ENCODE peak calls at places on chromosome 20, in six cellular contexts. X is T-cell, Z is PC-3, K is ACHN, F is epithelial cell of esophagus, H is NCI-H1105. D is an unnamed sample.

GRCh38 chr20:44739952-44740351 is 5.7 kb upstream of the KCNK15 start:
- DNase-seq in K (no peak), X (no peak), H (no peak), Z (no peak), F (no peak), D (no peak)

GRCh38 chr20:22533823-22534751 is 50.3 kb downstream of the FOXA2 start:
- DNase-seq in H (no peak), K (no peak), F (no peak), X (no peak), Z (no peak), D (no peak)

GRCh38 chr20:42646250-42646649 is 543.5 kb downstream of the PTPRT start:
- DNase-seq in F (no peak), X (no peak), K (no peak), H (no peak), Z (no peak), D (no peak)

GRCh38 chr20:52033313-52033712 is 158.3 kb downstream of the ZFP64 start:
- DNase-seq in X (no peak), H (no peak), K (no peak), F (no peak), Z (no peak), D (no peak)

GRCh38 chr20:48845721-48846306 is 18.0 kb upstream of the PREX1 start:
- DNase-seq in H (no peak), X (no peak), K (no peak), Z (peak), F (no peak), D (no peak)

GRCh38 chr20:44625361-44625760 is 26.1 kb downstream of the ADA start:
- DNase-seq in H (no peak), Z (no peak), X (no peak), K (no peak), F (no peak), D (no peak)

GRCh38 chr20:63102720-63103375 is 96.1 kb upstream of the BHLHE23 start:
- DNase-seq in K (no peak), F (peak), X (peak), H (no peak), Z (peak), D (peak)

GRCh38 chr20:44650777-44651493 is 564 bp downstream of the ADA start:
- DNase-seq in K (no peak), Z (no peak), H (no peak), X (peak), F (peak), D (no peak)

GRCh38 chr20:4956200-4956810 is 45.0 kb downstream of the SLC23A2 start:
- DNase-seq in X (no peak), H (peak), Z (peak), K (peak), F (peak), D (peak)

GRCh38 chr20:14512856-14513255 is 175.4 kb upstream of the FLRT3 start:
- DNase-seq in X (no peak), K (no peak), F (no peak), Z (peak), H (peak), D (no peak)

GRCh38 chr20:44683263-44684046 is 31.7 kb upstream of the CCN5 start:
- DNase-seq in H (peak), X (peak), K (peak), Z (peak), F (peak), D (peak)

GRCh38 chr20:62122659-62123449 is 579 bp downstream of the LSM14B start:
- DNase-seq in X (peak), H (peak), K (peak), F (peak), Z (peak), D (peak)

D was measured in GM19239.